ENCODE peak calls at places on chromosome 21, in five cellular contexts. One of them, this sample, is unnamed.

GRCh38 chr21:15841856-15842564 is 112.2 kb downstream of the USP25 start:
- DNase-seq in fibroblast of the aortic adventitia: peak
- DNase-seq in prostate gland: no peak
- DNase-seq in nephron progenitor cell: no peak
- DNase-seq in neural progenitor cell: no peak
- DNase-seq in this sample: no peak

GRCh38 chr21:37463083-37463780 is 96.7 kb downstream of the DYRK1A start:
- DNase-seq in neural progenitor cell: peak
- DNase-seq in fibroblast of the aortic adventitia: peak
- DNase-seq in nephron progenitor cell: peak
- DNase-seq in prostate gland: no peak
- DNase-seq in this sample: no peak

GRCh38 chr21:41477641-41478318 is 30.2 kb downstream of the TMPRSS2 start:
- DNase-seq in prostate gland: no peak
- DNase-seq in nephron progenitor cell: no peak
- DNase-seq in neural progenitor cell: peak
- DNase-seq in fibroblast of the aortic adventitia: no peak
- DNase-seq in this sample: no peak

GRCh38 chr21:18245493-18245967 is 897 bp downstream of the CHODL start:
- DNase-seq in fibroblast of the aortic adventitia: no peak
- DNase-seq in prostate gland: no peak
- DNase-seq in neural progenitor cell: peak
- DNase-seq in nephron progenitor cell: peak
- DNase-seq in this sample: peak

GRCh38 chr21:45573452-45574035 is 31.3 kb upstream of the SLC19A1 start:
- DNase-seq in neural progenitor cell: no peak
- DNase-seq in prostate gland: no peak
- DNase-seq in nephron progenitor cell: no peak
- DNase-seq in fibroblast of the aortic adventitia: no peak
- DNase-seq in this sample: no peak

GRCh38 chr21:37766104-37766503 is 150.2 kb downstream of the KCNJ6 start:
- DNase-seq in neural progenitor cell: no peak
- DNase-seq in fibroblast of the aortic adventitia: no peak
- DNase-seq in nephron progenitor cell: no peak
- DNase-seq in prostate gland: no peak
- DNase-seq in this sample: no peak

GRCh38 chr21:45440736-45441350 is 35.9 kb downstream of the COL18A1 start:
- DNase-seq in neural progenitor cell: no peak
- DNase-seq in prostate gland: no peak
- DNase-seq in fibroblast of the aortic adventitia: no peak
- DNase-seq in nephron progenitor cell: no peak
- DNase-seq in this sample: no peak

GRCh38 chr21:45911806-45912325 is 69.7 kb upstream of the COL6A1 start:
- DNase-seq in prostate gland: no peak
- DNase-seq in nephron progenitor cell: no peak
- DNase-seq in neural progenitor cell: no peak
- DNase-seq in fibroblast of the aortic adventitia: no peak
- DNase-seq in this sample: no peak

GRCh38 chr21:25313891-25314646 is 293.2 kb downstream of the MRPL39 start:
- DNase-seq in prostate gland: no peak
- DNase-seq in neural progenitor cell: no peak
- DNase-seq in nephron progenitor cell: no peak
- DNase-seq in fibroblast of the aortic adventitia: peak
- DNase-seq in this sample: no peak

GRCh38 chr21:32360401-32360981 is 32.3 kb downstream of the URB1 start:
- DNase-seq in neural progenitor cell: no peak
- DNase-seq in nephron progenitor cell: no peak
- DNase-seq in prostate gland: peak
- DNase-seq in fibroblast of the aortic adventitia: no peak
- DNase-seq in this sample: no peak

GRCh38 chr21:36200089-36200561 is 43.5 kb downstream of the DOP1B start:
- DNase-seq in prostate gland: no peak
- DNase-seq in fibroblast of the aortic adventitia: no peak
- DNase-seq in neural progenitor cell: no peak
- DNase-seq in nephron progenitor cell: no peak
- DNase-seq in this sample: no peak

GRCh38 chr21:18987515-18988026 is 584.0 kb upstream of the TMPRSS15 start:
- DNase-seq in nephron progenitor cell: no peak
- DNase-seq in fibroblast of the aortic adventitia: no peak
- DNase-seq in prostate gland: no peak
- DNase-seq in neural progenitor cell: no peak
- DNase-seq in this sample: no peak

GRCh38 chr21:40686526-40686925 is 160.4 kb downstream of the DSCAM start:
- DNase-seq in nephron progenitor cell: no peak
- DNase-seq in fibroblast of the aortic adventitia: no peak
- DNase-seq in neural progenitor cell: peak
- DNase-seq in prostate gland: no peak
- DNase-seq in this sample: no peak

GRCh38 chr21:28521932-28522826 is 470.5 kb downstream of the LTN1 start:
- DNase-seq in prostate gland: no peak
- DNase-seq in neural progenitor cell: peak
- DNase-seq in nephron progenitor cell: no peak
- DNase-seq in fibroblast of the aortic adventitia: peak
- DNase-seq in this sample: no peak
- TF ChIP-seq CTCF in prostate gland: no peak
- TF ChIP-seq CTCF in neural progenitor cell: peak
- TF ChIP-seq CTCF in nephron progenitor cell: no peak
- TF ChIP-seq CTCF in fibroblast of the aortic adventitia: peak
- TF ChIP-seq CTCF in this sample: peak

GRCh38 chr21:39208624-39209333 is 25.5 kb upstream of the PSMG1 start:
- DNase-seq in prostate gland: no peak
- DNase-seq in neural progenitor cell: no peak
- DNase-seq in fibroblast of the aortic adventitia: peak
- DNase-seq in nephron progenitor cell: no peak
- DNase-seq in this sample: no peak

GRCh38 chr21:39209334-39209688 is 26.1 kb upstream of the PSMG1 start:
- DNase-seq in prostate gland: no peak
- DNase-seq in neural progenitor cell: no peak
- DNase-seq in nephron progenitor cell: no peak
- DNase-seq in fibroblast of the aortic adventitia: no peak
- DNase-seq in this sample: no peak

DNA sequence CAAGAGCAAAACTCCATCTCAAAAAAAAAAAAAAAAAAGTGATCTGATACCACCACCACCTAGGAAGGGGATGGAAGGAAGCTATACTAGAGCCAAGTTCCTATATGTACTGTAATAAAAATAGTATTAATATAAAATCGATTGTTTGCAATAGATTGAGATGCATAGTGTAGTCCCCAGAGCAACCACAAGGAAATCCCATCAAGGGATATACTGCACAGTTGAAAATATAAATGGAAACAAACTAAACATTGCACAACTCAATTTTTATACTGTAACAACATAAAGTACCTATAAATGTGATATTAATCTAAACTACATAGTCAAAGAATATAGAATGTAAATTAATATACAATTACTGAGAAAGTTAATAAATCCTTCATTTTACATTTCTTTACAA is 20.9 kb upstream of the PSMG1 start:
- DNase-seq in nephron progenitor cell: no peak
- DNase-seq in neural progenitor cell: no peak
- DNase-seq in fibroblast of the aortic adventitia: no peak
- DNase-seq in prostate gland: no peak
- DNase-seq in this sample: no peak
- TF ChIP-seq CTCF in nephron progenitor cell: no peak
- TF ChIP-seq CTCF in neural progenitor cell: peak
- TF ChIP-seq CTCF in fibroblast of the aortic adventitia: peak
- TF ChIP-seq CTCF in prostate gland: no peak
- TF ChIP-seq CTCF in this sample: peak

GRCh38 chr21:34345892-34346291 is 17.9 kb upstream of the KCNE2 start:
- DNase-seq in fibroblast of the aortic adventitia: no peak
- DNase-seq in neural progenitor cell: no peak
- DNase-seq in prostate gland: no peak
- DNase-seq in nephron progenitor cell: no peak
- DNase-seq in this sample: no peak
- TF ChIP-seq CTCF in fibroblast of the aortic adventitia: no peak
- TF ChIP-seq CTCF in neural progenitor cell: no peak
- TF ChIP-seq CTCF in prostate gland: no peak
- TF ChIP-seq CTCF in nephron progenitor cell: no peak
- TF ChIP-seq CTCF in this sample: no peak

GRCh38 chr21:29326914-29327554 is 28.3 kb downstream of the BACH1 start:
- DNase-seq in nephron progenitor cell: no peak
- DNase-seq in prostate gland: no peak
- DNase-seq in fibroblast of the aortic adventitia: no peak
- DNase-seq in neural progenitor cell: no peak
- DNase-seq in this sample: no peak
- TF ChIP-seq CTCF in nephron progenitor cell: no peak
- TF ChIP-seq CTCF in prostate gland: no peak
- TF ChIP-seq CTCF in fibroblast of the aortic adventitia: no peak
- TF ChIP-seq CTCF in neural progenitor cell: no peak
- TF ChIP-seq CTCF in this sample: no peak

This sample was measured in progenitor cell of endocrine pancreas.